ENCODE peak calls at places on chromosomes 6 and 20, in five cellular contexts. One of them, this sample, is unnamed.

GRCh38 chr6:73695619-73696421 is at the start of gene CD109:
- DNase-seq in Calu3: peak; percentile 39
- DNase-seq in EH: peak; percentile 74
- DNase-seq in NCI-H2081: peak; percentile 28
- DNase-seq in GDM1: peak; percentile 22
- DNase-seq in this sample: peak; percentile 79

GRCh38 chr6:109236140-109237081 is 141.1 kb downstream of the CEP57L1 start:
- DNase-seq in Calu3: no peak
- DNase-seq in EH: no peak
- DNase-seq in NCI-H2081: no peak
- DNase-seq in GDM1: no peak
- DNase-seq in this sample: no peak

GRCh38 chr6:168184701-168185100 is 105.7 kb upstream of the FRMD1 start:
- DNase-seq in Calu3: no peak
- DNase-seq in EH: no peak
- DNase-seq in NCI-H2081: no peak
- DNase-seq in GDM1: no peak
- DNase-seq in this sample: no peak

GRCh38 chr6:6986373-6986772 is 121.4 kb upstream of the RREB1 start:
- DNase-seq in Calu3: no peak
- DNase-seq in EH: no peak
- DNase-seq in NCI-H2081: no peak
- DNase-seq in GDM1: no peak
- DNase-seq in this sample: no peak

GRCh38 chr6:10564975-10565374 is 43.8 kb downstream of the GCNT2 start:
- DNase-seq in Calu3: no peak
- DNase-seq in EH: no peak
- DNase-seq in NCI-H2081: no peak
- DNase-seq in GDM1: no peak
- DNase-seq in this sample: no peak

GRCh38 chr20:61263084-61263695 is 11.1 kb downstream of the CDH4 start:
- DNase-seq in Calu3: peak; percentile 60
- DNase-seq in EH: peak; percentile 23
- DNase-seq in NCI-H2081: no peak
- DNase-seq in GDM1: no peak
- DNase-seq in this sample: peak; percentile 38

GRCh38 chr6:139568956-139569538 is 194.6 kb upstream of the CITED2 start:
- DNase-seq in Calu3: peak; percentile 8
- DNase-seq in EH: peak; percentile 89
- DNase-seq in NCI-H2081: no peak
- DNase-seq in GDM1: no peak
- DNase-seq in this sample: peak; percentile 79

GRCh38 chr6:104003803-104004516 is 855.8 kb downstream of the HACE1 start:
- DNase-seq in Calu3: no peak
- DNase-seq in EH: no peak
- DNase-seq in NCI-H2081: no peak
- DNase-seq in GDM1: no peak
- DNase-seq in this sample: no peak

GRCh38 chr6:111653434-111653833 is 47.8 kb upstream of the TRAF3IP2 start:
- DNase-seq in Calu3: no peak
- DNase-seq in EH: no peak
- DNase-seq in NCI-H2081: no peak
- DNase-seq in GDM1: no peak
- DNase-seq in this sample: no peak

GRCh38 chr6:165833355-165833754 is 170.3 kb upstream of the PDE10A start:
- DNase-seq in Calu3: no peak
- DNase-seq in EH: no peak
- DNase-seq in NCI-H2081: no peak
- DNase-seq in GDM1: no peak
- DNase-seq in this sample: no peak

GRCh38 chr6:163334264-163334663 is 80.3 kb upstream of the QKI start:
- DNase-seq in Calu3: no peak
- DNase-seq in EH: no peak
- DNase-seq in NCI-H2081: no peak
- DNase-seq in GDM1: no peak
- DNase-seq in this sample: no peak

GRCh38 chr6:145963216-145964068 is 716 bp downstream of the SHPRH start:
- DNase-seq in Calu3: peak; percentile 5
- DNase-seq in EH: peak; percentile 60
- DNase-seq in NCI-H2081: peak; percentile 1
- DNase-seq in GDM1: peak; percentile 56
- DNase-seq in this sample: peak; percentile 82

GRCh38 chr6:163748886-163749285 is 334.4 kb downstream of the QKI start:
- DNase-seq in Calu3: no peak
- DNase-seq in EH: no peak
- DNase-seq in NCI-H2081: no peak
- DNase-seq in GDM1: no peak
- DNase-seq in this sample: no peak

This sample was measured in adipocyte.